ENCODE peak calls at places on chromosomes 6 and 20, in six cellular contexts. R, X, Z, K, F and S are unnamed samples.

GRCh38 chr6:166437661-166438060 is 54.9 kb upstream of the MPC1 start:
- DNase-seq in R (no peak), X (no peak), Z (no peak), K (no peak), F (no peak), S (no peak)

GRCh38 chr20:675453-676314 is at the start of gene SCRT2:
- DNase-seq in R (peak), X (peak), Z (no peak), K (peak), F (peak), S (peak)

GRCh38 chr6:100617633-100618348 is 153.1 kb upstream of the SIM1 start:
- DNase-seq in R (peak), X (peak), Z (peak), K (no peak), F (no peak), S (peak)

GRCh38 chr6:57205550-57206328 is 16.4 kb downstream of the RAB23 start:
- DNase-seq in R (no peak), X (no peak), Z (no peak), K (no peak), F (no peak), S (no peak)

GRCh38 chr6:56072856-56073255 is 174.5 kb downstream of the COL21A1 start:
- DNase-seq in R (no peak), X (no peak), Z (no peak), K (no peak), F (no peak), S (no peak)

GRCh38 chr20:35311822-35312221 is 19.6 kb upstream of the FAM83C start:
- DNase-seq in R (no peak), X (no peak), Z (no peak), K (no peak), F (no peak), S (no peak)

GRCh38 chr6:42118162-42119001 is 24.0 kb downstream of the C6orf132 start:
- DNase-seq in R (no peak), X (no peak), Z (peak), K (no peak), F (peak), S (peak)

GRCh38 chr6:18503588-18504231 is 116.6 kb downstream of the RNF144B start:
- DNase-seq in R (peak), X (peak), Z (peak), K (peak), F (no peak), S (peak)

GRCh38 chr20:38685853-38686473 is 38.3 kb upstream of the SLC32A1 start:
- DNase-seq in R (peak), X (no peak), Z (no peak), K (no peak), F (no peak), S (peak)

GRCh38 chr20:47062226-47062880 is 167.7 kb downstream of the EYA2 start:
- DNase-seq in R (no peak), X (no peak), Z (no peak), K (no peak), F (no peak), S (no peak)

GRCh38 chr6:117829594-117830319 is 77.3 kb upstream of the SLC35F1 start:
- DNase-seq in R (no peak), X (no peak), Z (no peak), K (no peak), F (no peak), S (peak)

GRCh38 chr20:30168025-30168799 is 1089.3 kb upstream of the DEFB115 start:
- DNase-seq in R (no peak), X (no peak), Z (no peak), K (no peak), F (peak), S (no peak)